ENCODE peak calls at places on chromosomes 11 and 22, in five cellular contexts. F is endothelial cell of umbilical vein, Q is H1, V is HepG2, I is K562. N is an unnamed sample.

GRCh38 chr11:4903484-4903883 is at the start of gene OR51A7:
- DNase-seq in I (no peak), Q (no peak), F (no peak), V (no peak), N (no peak)

GRCh38 chr11:17590463-17590862 is 43.4 kb downstream of the OTOG start:
- DNase-seq in F (no peak), Q (no peak), I (no peak), V (no peak), N (no peak)

GRCh38 chr11:98260983-98261382 is 759.8 kb upstream of the CNTN5 start:
- DNase-seq in V (no peak), F (no peak), Q (no peak), I (no peak), N (no peak)

GRCh38 chr22:37501610-37502341 is 15.6 kb upstream of the MFNG start:
- DNase-seq in Q (no peak), F (peak), V (peak), I (peak), N (peak)

GRCh38 chr11:65797711-65798110 is 10.8 kb downstream of the OVOL1 start:
- DNase-seq in Q (no peak), V (no peak), I (no peak), F (no peak), N (no peak)

GRCh38 chr11:46338636-46338987 is 8.7 kb upstream of the DGKZ start:
- DNase-seq in Q (no peak), V (no peak), I (no peak), F (no peak), N (no peak)

GRCh38 chr11:120756931-120757330 is 245.4 kb downstream of the GRIK4 start:
- DNase-seq in F (peak), V (peak), Q (no peak), I (no peak), N (no peak)

GRCh38 chr11:106939157-106939556 is 79.1 kb downstream of the GUCY1A2 start:
- DNase-seq in Q (no peak), I (no peak), F (no peak), V (no peak), N (no peak)

GRCh38 chr11:576791-577610 is 731 bp downstream of the PHRF1 start:
- DNase-seq in I (no peak), F (peak), V (no peak), Q (no peak), N (no peak)

GRCh38 chr11:65470433-65470832 is 28.4 kb upstream of the MALAT1 start:
- DNase-seq in V (no peak), F (no peak), Q (no peak), I (no peak), N (no peak)

GRCh38 chr11:83437939-83438338 is 151.8 kb upstream of the CCDC90B start:
- DNase-seq in Q (no peak), I (no peak), F (no peak), V (no peak), N (no peak)

GRCh38 chr22:42642801-42643631 is 2.6 kb upstream of the ATP5MGL start:
- DNase-seq in V (no peak), I (peak), Q (no peak), F (no peak), N (no peak)

GRCh38 chr22:42432020-42432596 is at the start of gene NFAM1:
- DNase-seq in V (no peak), Q (no peak), F (no peak), I (no peak), N (no peak)

GRCh38 chr11:21144556-21144955 is 475.2 kb downstream of the NELL1 start:
- DNase-seq in F (no peak), V (no peak), Q (no peak), I (no peak), N (no peak)

GRCh38 chr22:30246962-30247376 is 410 bp upstream of the LIF start:
- DNase-seq in V (no peak), F (no peak), Q (no peak), I (no peak), N (no peak)
- H3K4me3 ChIP-seq in V (peak), F (no peak), Q (no peak), I (no peak), N (no peak)

GRCh38 chr22:32328306-32329201 is 29.1 kb upstream of the RFPL3 start:
- DNase-seq in Q (no peak), F (no peak), I (no peak), V (no peak), N (no peak)
- TF ChIP-seq JUN in Q (no peak), F (no peak), I (no peak), V (no peak), N (no peak)

GRCh38 chr22:19845369-19845722 is 9.3 kb downstream of the GNB1L start:
- DNase-seq in F (no peak), I (no peak), Q (no peak), V (no peak), N (no peak)
- H3K4me3 ChIP-seq in F (no peak), I (no peak), Q (no peak), V (no peak), N (no peak)

GRCh38 chr11:61297341-61297740 is 2.2 kb upstream of the VWCE start:
- DNase-seq in I (no peak), Q (no peak), F (no peak), V (no peak), N (no peak)
- TF ChIP-seq JUN in I (no peak), Q (no peak), F (no peak), V (no peak), N (no peak)

DNA sequence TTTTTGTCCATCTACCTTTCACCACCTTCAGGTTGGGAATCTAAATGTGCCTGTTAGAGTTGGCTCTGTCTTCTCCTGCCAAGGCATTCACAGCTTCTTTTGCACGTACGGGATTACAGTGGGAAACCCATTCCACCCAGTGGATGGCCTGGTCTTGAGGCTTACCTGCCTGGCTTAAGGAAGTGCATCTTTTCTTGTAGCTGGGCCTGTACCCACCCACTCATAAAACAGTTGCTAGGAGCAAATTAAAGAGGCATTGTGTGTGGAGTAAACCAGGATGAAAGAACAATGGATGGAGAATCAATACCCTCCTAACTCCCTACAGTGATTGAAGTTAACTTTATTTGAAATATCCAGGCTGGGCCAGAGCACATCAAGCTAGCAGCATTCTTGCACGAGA is 71.6 kb downstream of the TEAD1 start:
- DNase-seq in Q (no peak), F (no peak), V (no peak), I (no peak), N (no peak)
- H3K4me3 ChIP-seq in Q (no peak), F (no peak), V (no peak), I (no peak), N (no peak)